ENCODE peak calls at places on chromosomes 16 and 17, in six cellular contexts. G, U, A, H, O and I are unnamed samples. For H3K36me3, the result is how much of the 10 kb centered on the place peaks cover.

GRCh38 chr17:49600949-49601348 is 25.3 kb downstream of the NXPH3 start:
- DNase-seq in H (no peak), U (no peak), G (no peak), A (no peak), O (no peak), I (no peak)

GRCh38 chr16:24046442-24046841 is 209.7 kb upstream of the CACNG3 start:
- DNase-seq in H (no peak), G (no peak), O (no peak), U (no peak), A (no peak), I (peak)

GRCh38 chr17:77677210-77677609 is 281.3 kb upstream of the TNRC6C start:
- DNase-seq in O (no peak), U (no peak), G (peak), A (no peak), H (no peak), I (no peak)

GRCh38 chr17:43389022-43389947 is 9.5 kb upstream of the ARL4D start:
- DNase-seq in G (peak), H (peak), O (peak), U (peak), A (peak), I (peak)

GRCh38 chr17:74457146-74457819 is 9.2 kb upstream of the CD300A start:
- DNase-seq in A (peak), G (peak), H (peak), O (peak), U (peak), I (peak)

GRCh38 chr17:48738424-48738802 is 9.9 kb upstream of the HOXB13 start:
- DNase-seq in A (no peak), H (no peak), G (no peak), O (no peak), U (no peak), I (no peak)

GRCh38 chr17:20920813-20921199 is 122.0 kb downstream of the USP22 start:
- DNase-seq in G (no peak), A (no peak), O (no peak), U (no peak), H (no peak), I (no peak)

GRCh38 chr16:10226672-10227306 is 44.6 kb upstream of the GRIN2A start:
- DNase-seq in U (no peak), O (no peak), H (no peak), G (no peak), A (no peak), I (no peak)

GRCh38 chr17:263271-263670 is 81.8 kb upstream of the DOC2B start:
- DNase-seq in A (peak), H (no peak), G (no peak), U (no peak), O (no peak), I (no peak)

GRCh38 chr17:6642592-6642991 is 1.7 kb downstream of the TXNDC17 start:
- DNase-seq in H (no peak), A (no peak), G (no peak), O (no peak), U (no peak), I (no peak)

GRCh38 chr16:14487579-14487978 is 142.5 kb downstream of the PARN start:
- DNase-seq in U (no peak), O (peak), G (no peak), A (no peak), H (no peak), I (no peak)

GRCh38 chr17:63997341-63998048 is 656 bp upstream of the PRR29 start:
- DNase-seq in O (no peak), G (no peak), H (no peak), A (no peak), U (no peak), I (peak)

GRCh38 chr16:54801445-54801844 is 129.2 kb upstream of the IRX5 start:
- DNase-seq in G (no peak), O (no peak), U (no peak), A (no peak), H (no peak), I (no peak)

GRCh38 chr17:48014603-48015037 is 23.0 kb downstream of the COPZ2 start:
- DNase-seq in H (no peak), U (no peak), O (no peak), A (no peak), G (no peak), I (no peak)

GRCh38 chr16:54031107-54031760 is 255.4 kb downstream of the IRX3 start:
- DNase-seq in A (no peak), O (no peak), H (no peak), G (no peak), U (no peak), I (no peak)

GRCh38 chr17:21390294-21390693 is 14.1 kb downstream of the KCNJ12 start:
- DNase-seq in G (no peak), A (no peak), U (no peak), O (no peak), H (no peak), I (no peak)

GRCh38 chr16:15653227-15653626 is 3.2 kb downstream of the NDE1 start:
- DNase-seq in H (peak), A (no peak), O (no peak), G (peak), U (no peak), I (no peak)

GRCh38 chr16:26111900-26112299 is 420.1 kb downstream of the HS3ST4 start:
- DNase-seq in G (no peak), U (no peak), A (no peak), O (no peak), H (no peak), I (no peak)

GRCh38 chr17:12789976-12790805 is 893 bp downstream of the ARHGAP44 start:
- DNase-seq in A (peak), O (peak), U (peak), G (peak), H (no peak), I (peak)

GRCh38 chr17:10421211-10421610 is 539 bp downstream of the MYH8 start:
- DNase-seq in O (no peak), A (no peak), H (no peak), U (no peak), G (no peak), I (no peak)

GRCh38 chr17:65638221-65638940 is 76.9 kb upstream of the AXIN2 start:
- DNase-seq in O (no peak), H (no peak), U (no peak), A (peak), G (no peak), I (no peak)

GRCh38 chr16:55908641-55909040 is 33.5 kb upstream of the CES5A start:
- DNase-seq in A (no peak), O (no peak), H (no peak), U (no peak), G (no peak), I (no peak)

GRCh38 chr16:81210807-81211206 is 27.7 kb upstream of the BCO1 start:
- DNase-seq in H (no peak), A (no peak), U (no peak), G (no peak), O (no peak), I (no peak)

GRCh38 chr17:6831662-6832263 is at the start of gene TEKT1:
- DNase-seq in U (peak), G (peak), A (peak), H (peak), O (peak), I (peak)

GRCh38 chr16:85664580-85665372 is 24.0 kb downstream of the GINS2 start:
- DNase-seq in G (no peak), A (no peak), O (no peak), U (no peak), H (no peak), I (peak)
- H3K36me3 ChIP-seq in G (half or more), A (half or more), O (under half), U (under half), H (under half), I (half or more)

GRCh38 chr17:29578626-29579485 is 10.4 kb downstream of the TP53I13 start:
- DNase-seq in O (no peak), H (no peak), G (no peak), A (no peak), U (no peak), I (no peak)
- H3K36me3 ChIP-seq in O (under half), H (half or more), G (half or more), A (half or more), U (under half), I (under half)

DNA sequence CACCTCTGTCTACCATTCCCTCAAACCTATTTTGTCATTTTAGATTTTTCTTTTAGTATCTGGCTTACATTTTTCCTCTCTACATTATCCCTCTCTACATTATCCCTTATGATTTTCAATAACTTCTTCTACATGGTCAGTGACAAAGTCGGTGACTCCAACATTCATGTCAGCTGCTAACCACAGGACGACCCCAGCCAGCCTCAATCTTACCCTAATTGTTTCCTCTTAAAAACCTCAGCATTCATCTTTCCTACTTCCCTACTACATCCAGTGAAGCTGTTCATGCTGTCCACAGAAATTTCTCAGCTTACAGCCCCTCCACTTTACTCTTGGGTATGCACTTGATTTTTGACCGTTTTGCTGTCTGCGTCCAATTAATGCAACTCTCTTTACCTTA is 8.3 kb downstream of the MYH10 start:
- DNase-seq in A (no peak), U (no peak), G (no peak), H (no peak), O (no peak), I (no peak)
- H3K36me3 ChIP-seq in A (under half), U (under half), G (under half), H (under half), O (under half), I (under half)

DNA sequence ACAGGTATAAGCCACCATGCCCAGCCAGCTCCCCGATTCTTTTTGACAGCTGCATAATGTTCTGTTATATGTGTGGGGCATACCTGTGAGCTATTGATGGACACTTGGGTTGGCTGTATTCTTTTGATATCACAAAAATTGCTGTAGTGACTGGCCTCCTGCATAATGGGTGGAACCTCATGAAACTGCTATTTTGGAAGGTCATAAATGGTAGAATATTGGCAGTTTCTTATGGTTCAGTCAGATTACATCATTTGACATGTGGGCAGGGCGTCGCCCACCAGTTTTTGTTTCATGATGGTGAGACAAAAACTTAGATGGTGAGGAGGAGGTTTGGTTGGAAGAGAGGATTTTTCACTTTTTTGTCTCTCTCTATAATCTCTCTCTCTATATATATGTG is 26.7 kb upstream of the POLR3E start:
- DNase-seq in A (no peak), U (no peak), H (no peak), O (no peak), G (no peak), I (no peak)
- H3K36me3 ChIP-seq in A (half or more), U (under half), H (half or more), O (under half), G (half or more), I (under half)